ENCODE peak calls at places on chromosomes 11 and 22, in six cellular contexts. Y is right cardiac atrium; F is HCT116; R is neuronal stem cell; B is IMR-90; S is CD4-positive, CD25-positive, alpha-beta regulatory T cell. N is an unnamed sample.

GRCh38 chr22:31277741-31278642 is 14.3 kb downstream of the PIK3IP1 start:
- DNase-seq in R (no peak), Y (no peak), F (no peak), B (no peak), S (no peak), N (no peak)

GRCh38 chr11:58744988-58745704 is 13.4 kb upstream of the GLYAT start:
- DNase-seq in B (no peak), S (no peak), F (no peak), R (no peak), Y (no peak), N (no peak)

GRCh38 chr11:125886997-125887372 is 483 bp upstream of the HYLS1 start:
- DNase-seq in B (no peak), R (no peak), S (peak; percentile 36), Y (peak; percentile 81), F (no peak), N (peak; percentile 24)

GRCh38 chr11:88415495-88415894 is 78.0 kb upstream of the CTSC start:
- DNase-seq in Y (no peak), S (no peak), B (no peak), F (no peak), R (no peak), N (no peak)

GRCh38 chr11:19770277-19770676 is 57.6 kb downstream of the NAV2 start:
- DNase-seq in R (no peak), S (no peak), B (no peak), Y (no peak), F (no peak), N (no peak)

GRCh38 chr11:43944761-43945311 is 2.4 kb downstream of the C11orf96 start:
- DNase-seq in F (no peak), Y (peak; percentile 92), B (peak; percentile 27), R (no peak), S (peak; percentile 15), N (peak; percentile 52)

GRCh38 chr11:58788355-58789023 is 56.0 kb downstream of the GLYATL2 start:
- DNase-seq in B (peak; percentile 61), Y (no peak), R (peak; percentile 31), F (peak; percentile 34), S (peak; percentile 15), N (peak; percentile 15)

GRCh38 chr11:19905280-19905853 is 192.7 kb downstream of the NAV2 start:
- DNase-seq in Y (no peak), R (peak; percentile 33), S (no peak), B (peak; percentile 67), F (peak; percentile 23), N (no peak)

GRCh38 chr11:133845413-133845812 is at the start of gene SPATA19:
- DNase-seq in B (no peak), F (no peak), Y (no peak), R (no peak), S (no peak), N (no peak)

GRCh38 chr11:35785287-35786167 is 123.0 kb downstream of the TRIM44 start:
- DNase-seq in B (no peak), S (no peak), R (no peak), F (no peak), Y (no peak), N (no peak)

GRCh38 chr11:110287537-110287936 is 8.9 kb downstream of the RDX start:
- DNase-seq in R (no peak), F (no peak), Y (no peak), B (no peak), S (no peak), N (no peak)
- H3K4me1 ChIP-seq in R (no peaks in the 10 kb centered on the region), F (peaks cover 28% of the 10 kb centered on the region), Y (peaks cover 6% of the 10 kb centered on the region), B (no peaks in the 10 kb centered on the region), S (peaks cover 21% of the 10 kb centered on the region), N (no peaks in the 10 kb centered on the region)

GRCh38 chr22:36817429-36817783 is 571 bp upstream of the PVALB start:
- DNase-seq in R (no peak), S (no peak), B (no peak), F (no peak), Y (no peak), N (no peak)

GRCh38 chr22:36816635-36817428 is at the start of gene PVALB:
- DNase-seq in F (no peak), B (peak; percentile 13), Y (peak; percentile 68), S (no peak), R (no peak), N (no peak)

GRCh38 chr22:36816338-36816634 is 549 bp downstream of the PVALB start:
- DNase-seq in B (no peak), F (no peak), Y (no peak), R (no peak), S (no peak), N (no peak)

GRCh38 chr22:36819112-36819511 is 2.3 kb upstream of the PVALB start:
- DNase-seq in F (no peak), Y (no peak), B (no peak), R (no peak), S (no peak), N (no peak)

DNA sequence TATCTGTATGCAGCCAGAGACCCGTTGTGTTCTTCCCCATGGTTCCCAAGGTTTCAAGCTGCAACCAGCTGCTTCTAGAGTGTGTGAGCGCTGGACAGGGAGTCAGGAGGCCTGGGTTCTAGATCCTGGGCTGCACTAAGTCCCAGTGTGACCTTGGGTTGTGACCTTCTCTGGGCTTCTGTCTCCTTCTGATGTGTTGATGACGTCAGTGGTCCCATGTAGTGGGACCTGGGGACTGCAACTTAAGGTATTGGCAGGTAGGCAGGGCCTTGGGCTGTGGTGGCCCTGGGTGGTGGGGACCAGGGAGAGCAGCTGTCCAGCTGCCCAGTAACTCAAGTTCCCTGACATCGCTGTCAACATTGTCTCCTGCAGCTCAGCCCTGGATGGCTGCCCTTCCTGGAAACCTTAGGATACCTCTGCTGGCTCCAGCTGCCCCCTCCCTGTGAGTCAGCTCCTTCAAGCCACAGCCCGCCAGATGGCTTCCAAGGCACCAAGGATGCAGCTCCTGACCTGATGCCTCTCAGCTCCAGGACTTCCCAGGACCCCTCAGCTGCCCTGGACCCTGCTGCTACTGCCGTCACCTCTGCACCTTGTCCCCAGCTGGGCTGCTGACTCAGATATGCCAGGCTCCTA is 1.3 kb upstream of the PVALB start:
- DNase-seq in B (no peak), R (no peak), S (no peak), F (no peak), Y (no peak), N (no peak)
- H3K27me3 ChIP-seq in B (peaks cover 85% of the 10 kb centered on the region), R (peaks cover 11% of the 10 kb centered on the region), S (peaks cover 17% of the 10 kb centered on the region), F (peaks cover 24% of the 10 kb centered on the region), Y (no peaks in the 10 kb centered on the region), N (peaks cover 31% of the 10 kb centered on the region)

GRCh38 chr11:117828641-117829368 is 4.3 kb upstream of the FXYD2 start:
- DNase-seq in S (peak; percentile 45), B (peak; percentile 76), F (no peak), R (no peak), Y (peak; percentile 81), N (no peak)
- H3K4me1 ChIP-seq in S (peaks cover 47% of the 10 kb centered on the region), B (peaks cover 10% of the 10 kb centered on the region), F (peaks cover 20% of the 10 kb centered on the region), R (peaks cover 4% of the 10 kb centered on the region), Y (peaks cover 3% of the 10 kb centered on the region), N (no peaks in the 10 kb centered on the region)

GRCh38 chr22:23373601-23374000 is 193.3 kb downstream of the BCR start:
- DNase-seq in B (no peak), R (no peak), Y (no peak), F (no peak), S (no peak), N (no peak)
- H3K27me3 ChIP-seq in B (peaks cover 31% of the 10 kb centered on the region), R (peaks cover 25% of the 10 kb centered on the region), Y (no peaks in the 10 kb centered on the region), F (peaks cover 19% of the 10 kb centered on the region), S (no peaks in the 10 kb centered on the region), N (no peaks in the 10 kb centered on the region)

GRCh38 chr11:78080818-78081495 is 1.3 kb upstream of the NDUFC2 start:
- DNase-seq in S (no peak), Y (peak; percentile 41), R (no peak), F (no peak), B (peak; percentile 73), N (no peak)

GRCh38 chr11:78081583-78081982 is 1.9 kb upstream of the NDUFC2 start:
- DNase-seq in B (no peak), S (no peak), R (no peak), F (no peak), Y (no peak), N (no peak)

GRCh38 chr11:78080084-78080817 is 589 bp upstream of the NDUFC2 start:
- DNase-seq in R (no peak), B (no peak), S (no peak), Y (peak; percentile 44), F (no peak), N (no peak)

GRCh38 chr11:78082146-78082545 is 2.5 kb upstream of the NDUFC2 start:
- DNase-seq in F (no peak), Y (no peak), R (no peak), B (no peak), S (no peak), N (no peak)

DNA sequence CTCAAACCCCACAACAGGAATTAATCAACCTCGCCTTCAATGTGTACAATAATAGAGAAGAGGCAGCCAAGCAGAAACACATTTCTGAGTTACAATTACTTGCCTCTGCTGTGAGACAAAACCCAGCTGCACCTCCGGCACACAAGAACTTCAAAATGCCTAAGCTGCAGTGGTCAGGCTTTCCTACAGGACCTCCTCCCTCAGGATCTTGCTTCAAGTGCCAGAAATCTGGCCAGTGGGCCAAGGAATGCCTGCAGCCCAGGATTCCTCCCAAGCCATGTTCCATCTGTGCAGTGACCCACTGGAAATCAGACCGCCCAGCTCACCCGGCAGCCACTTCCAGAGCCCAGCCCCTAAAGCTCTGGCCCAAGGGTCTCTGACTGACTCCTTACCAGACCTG is 3.4 kb upstream of the NDUFC2 start:
- DNase-seq in R (no peak), B (no peak), Y (no peak), F (no peak), S (no peak), N (no peak)
- H3K4me1 ChIP-seq in R (peaks cover 11% of the 10 kb centered on the region), B (peaks cover 2% of the 10 kb centered on the region), Y (peaks cover 5% of the 10 kb centered on the region), F (peaks cover 14% of the 10 kb centered on the region), S (peaks cover 17% of the 10 kb centered on the region), N (peaks cover 4% of the 10 kb centered on the region)

GRCh38 chr22:49348631-49349030 is 479.0 kb downstream of the BRD1 start:
- DNase-seq in Y (no peak), S (no peak), B (no peak), R (no peak), F (no peak), N (no peak)
- H3K27me3 ChIP-seq in Y (no peaks in the 10 kb centered on the region), S (no peaks in the 10 kb centered on the region), B (no peaks in the 10 kb centered on the region), R (no peaks in the 10 kb centered on the region), F (peaks cover 29% of the 10 kb centered on the region), N (peaks cover 14% of the 10 kb centered on the region)

N was measured in prostate gland.